ENCODE peak calls at places on chromosomes 3 and 15, in seven cellular contexts. J is GM23338, U is endothelial cell of umbilical vein, N is Panc1, G is K562, D is breast epithelium, R is HL-60. W is an unnamed sample.

GRCh38 chr15:71752604-71753289 is 57.6 kb upstream of the NR2E3 start:
- DNase-seq in J (peak), U (peak), N (peak), G (no peak), D (no peak), R (no peak), W (no peak)

GRCh38 chr3:66224220-66224619 is 3.4 kb downstream of the SLC25A26 start:
- DNase-seq in J (no peak), U (no peak), N (no peak), G (no peak), D (no peak), R (no peak), W (no peak)

GRCh38 chr3:126081618-126082333 is 2.1 kb downstream of the SLC41A3 start:
- DNase-seq in J (peak), U (no peak), N (peak), G (peak), D (peak), R (no peak), W (no peak)

GRCh38 chr3:18812316-18812715 is 336.0 kb upstream of the KCNH8 start:
- DNase-seq in J (no peak), U (no peak), N (no peak), G (no peak), D (no peak), R (no peak), W (no peak)

GRCh38 chr15:38853608-38854007 is 289.0 kb upstream of the RASGRP1 start:
- DNase-seq in J (peak), U (no peak), N (no peak), G (no peak), D (no peak), R (no peak), W (no peak)

GRCh38 chr3:85208650-85209049 is 249.9 kb downstream of the CADM2 start:
- DNase-seq in J (no peak), U (no peak), N (no peak), G (no peak), D (no peak), R (no peak), W (no peak)

GRCh38 chr3:106728315-106728821 is 648.9 kb upstream of the CCDC54 start:
- DNase-seq in J (no peak), U (peak), N (peak), G (no peak), D (no peak), R (no peak), W (no peak)

GRCh38 chr3:170634663-170635096 is 48.8 kb upstream of the SLC7A14 start:
- DNase-seq in J (no peak), U (no peak), N (no peak), G (no peak), D (no peak), R (no peak), W (no peak)

GRCh38 chr15:66565731-66566130 is at the start of gene LCTL:
- DNase-seq in J (peak), U (no peak), N (no peak), G (peak), D (no peak), R (no peak), W (no peak)

GRCh38 chr3:187456268-187456667 is 88.1 kb downstream of the RTP4 start:
- DNase-seq in J (no peak), U (no peak), N (no peak), G (no peak), D (no peak), R (no peak), W (no peak)

GRCh38 chr15:20344601-20345400 is 196.8 kb downstream of the GOLGA6L6 start:
- DNase-seq in J (no peak), U (no peak), N (no peak), G (peak), D (peak), R (no peak), W (no peak)

GRCh38 chr3:114586119-114586518 is 292.3 kb downstream of the TIGIT start:
- DNase-seq in J (no peak), U (no peak), N (no peak), G (no peak), D (no peak), R (no peak), W (no peak)

GRCh38 chr3:59563072-59563605 is 513.3 kb upstream of the CFAP20DC start:
- DNase-seq in J (no peak), U (no peak), N (no peak), G (no peak), D (no peak), R (no peak), W (no peak)

GRCh38 chr3:48135773-48136495 is 52.3 kb downstream of the CDC25A start:
- DNase-seq in J (no peak), U (no peak), N (no peak), G (no peak), D (no peak), R (no peak), W (no peak)

GRCh38 chr15:51114437-51115119 is 19.9 kb upstream of the TNFAIP8L3 start:
- DNase-seq in J (no peak), U (peak), N (no peak), G (no peak), D (no peak), R (no peak), W (no peak)

GRCh38 chr3:177589921-177590336 is 392.6 kb upstream of the TBL1XR1 start:
- DNase-seq in J (peak), U (peak), N (peak), G (no peak), D (no peak), R (no peak), W (no peak)

GRCh38 chr15:85625856-85626255 is 168.9 kb downstream of the KLHL25 start:
- DNase-seq in J (no peak), U (no peak), N (no peak), G (no peak), D (no peak), R (no peak), W (no peak)

GRCh38 chr15:52678468-52679231 is 538 bp downstream of the ATOSA start:
- DNase-seq in J (peak), U (peak), N (no peak), G (peak), D (peak), R (peak), W (no peak)

GRCh38 chr3:127213381-127213918 is 20.5 kb downstream of the PRR23E start:
- DNase-seq in J (no peak), U (no peak), N (no peak), G (no peak), D (no peak), R (no peak), W (no peak)

GRCh38 chr15:42577514-42578031 is 2.2 kb downstream of the STARD9 start:
- DNase-seq in J (no peak), U (no peak), N (no peak), G (no peak), D (no peak), R (no peak), W (no peak)

GRCh38 chr15:91456251-91456718 is 356.2 kb downstream of the SV2B start:
- DNase-seq in J (no peak), U (no peak), N (no peak), G (no peak), D (no peak), R (no peak), W (no peak)

GRCh38 chr15:90709278-90709677 is 7.9 kb upstream of the BLM start:
- DNase-seq in J (no peak), U (no peak), N (no peak), G (no peak), D (no peak), R (no peak), W (no peak)

GRCh38 chr3:71562938-71563337 is 20.6 kb downstream of the FOXP1 start:
- DNase-seq in J (no peak), U (no peak), N (no peak), G (no peak), D (no peak), R (no peak), W (no peak)

GRCh38 chr3:151146071-151146730 is 56.8 kb downstream of the GPR171 start:
- DNase-seq in J (peak), U (peak), N (peak), G (peak), D (peak), R (peak), W (peak)

GRCh38 chr3:197490098-197490497 is 65.7 kb downstream of the BDH1 start:
- DNase-seq in J (no peak), U (peak), N (no peak), G (no peak), D (no peak), R (no peak), W (no peak)

DNA sequence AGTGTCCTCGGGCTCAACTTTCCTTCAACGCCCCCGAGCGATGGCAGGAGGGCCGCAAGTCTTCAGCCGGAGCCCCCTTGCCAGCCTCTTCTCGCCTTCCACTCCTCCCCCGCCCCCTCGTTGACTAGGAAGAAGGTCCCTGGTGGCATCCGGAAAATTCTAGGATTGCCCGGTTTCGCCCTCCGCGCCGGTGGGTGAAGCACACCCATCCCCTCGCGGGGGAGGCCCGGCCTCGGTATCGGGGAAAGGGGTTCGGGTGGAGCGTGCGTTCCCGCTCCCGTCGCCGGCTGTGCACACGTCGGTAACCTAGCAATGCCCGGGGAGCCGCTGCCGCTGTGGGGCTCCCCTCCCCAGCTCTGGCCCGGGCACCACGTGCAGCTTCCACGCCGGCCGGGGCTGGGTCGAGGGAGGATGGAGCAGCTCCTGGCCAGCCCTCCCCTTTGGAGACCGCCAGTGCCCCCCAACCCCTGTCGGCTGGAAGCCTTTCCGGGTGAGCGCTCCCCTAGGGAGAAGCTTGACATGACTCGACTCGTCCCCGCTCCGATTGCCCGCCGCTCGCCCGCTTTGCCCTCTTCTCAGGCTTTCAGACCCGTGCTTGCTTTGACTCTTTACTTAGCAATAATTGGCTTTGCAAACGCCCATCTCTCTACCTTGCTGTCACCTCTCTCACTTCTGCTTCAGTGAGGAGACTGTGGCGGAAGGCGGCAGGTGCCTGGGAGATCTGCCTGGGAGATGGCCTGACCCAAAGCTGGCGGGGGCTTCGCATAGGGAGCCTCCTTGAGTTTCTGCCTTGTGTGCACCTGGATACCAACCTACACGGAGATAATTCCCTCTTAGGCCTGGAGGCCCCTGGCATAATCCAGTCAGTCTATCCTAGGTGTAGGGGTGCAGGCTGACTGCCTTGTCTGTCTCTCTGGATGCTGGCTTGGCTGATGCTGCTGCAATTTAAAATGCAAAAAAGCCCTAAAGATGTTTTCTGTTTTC is 1.4 kb downstream of the CACNA1D start:
- DNase-seq in J (peak), U (no peak), N (no peak), G (no peak), D (no peak), R (no peak), W (no peak)
- H3K4me3 ChIP-seq in J (peak), U (no peak), N (peak), G (no peak), D (peak), R (no peak), W (no peak)

GRCh38 chr15:24880663-24881062 is 74.1 kb upstream of the SNRPN start:
- DNase-seq in J (no peak), U (no peak), N (no peak), G (no peak), D (no peak), R (no peak), W (no peak)

GRCh38 chr15:24877174-24877573 is 77.6 kb upstream of the SNRPN start:
- DNase-seq in J (peak), U (no peak), N (no peak), G (no peak), D (no peak), R (no peak), W (no peak)

GRCh38 chr15:24879492-24879891 is 75.3 kb upstream of the SNRPN start:
- DNase-seq in J (no peak), U (no peak), N (no peak), G (no peak), D (no peak), R (no peak), W (no peak)

DNA sequence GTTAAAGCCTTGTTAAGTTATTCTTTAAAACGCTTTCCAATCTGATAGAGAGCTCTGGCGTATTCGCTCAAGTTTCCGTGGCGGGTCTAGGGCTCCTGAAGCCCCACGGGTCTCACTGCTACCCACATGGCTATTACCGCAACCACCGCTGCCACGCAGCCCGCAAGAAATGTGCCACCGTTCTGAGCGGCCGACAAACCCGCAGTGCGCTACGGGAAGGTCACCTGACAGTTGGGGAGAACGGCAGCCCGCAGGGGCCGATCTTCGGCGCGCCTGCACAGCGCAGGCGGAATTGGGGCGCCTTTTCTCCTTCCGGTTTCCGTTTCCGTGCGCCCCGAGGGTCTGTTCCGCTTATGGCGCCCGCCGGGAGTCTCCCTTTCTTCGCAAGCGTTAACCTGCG is 76.6 kb upstream of the SNRPN start:
- DNase-seq in J (peak), U (peak), N (no peak), G (no peak), D (peak), R (no peak), W (no peak)
- TF ChIP-seq POLR2AphosphoS5 in J (no peak), U (no peak), N (no peak), G (no peak), D (no peak), R (no peak), W (no peak)

GRCh38 chr3:42654331-42655201 is 1.1 kb downstream of the ZBTB47 start:
- DNase-seq in J (peak), U (peak), N (no peak), G (peak), D (peak), R (no peak), W (no peak)

GRCh38 chr3:42653560-42654330 is at the start of gene ZBTB47:
- DNase-seq in J (peak), U (peak), N (no peak), G (no peak), D (peak), R (peak), W (no peak)

GRCh38 chr3:42655980-42656679 is 2.6 kb downstream of the ZBTB47 start:
- DNase-seq in J (peak), U (peak), N (no peak), G (peak), D (no peak), R (no peak), W (no peak)

GRCh38 chr3:42656680-42657610 is 3.4 kb downstream of the ZBTB47 start:
- DNase-seq in J (no peak), U (no peak), N (no peak), G (no peak), D (no peak), R (no peak), W (no peak)

DNA sequence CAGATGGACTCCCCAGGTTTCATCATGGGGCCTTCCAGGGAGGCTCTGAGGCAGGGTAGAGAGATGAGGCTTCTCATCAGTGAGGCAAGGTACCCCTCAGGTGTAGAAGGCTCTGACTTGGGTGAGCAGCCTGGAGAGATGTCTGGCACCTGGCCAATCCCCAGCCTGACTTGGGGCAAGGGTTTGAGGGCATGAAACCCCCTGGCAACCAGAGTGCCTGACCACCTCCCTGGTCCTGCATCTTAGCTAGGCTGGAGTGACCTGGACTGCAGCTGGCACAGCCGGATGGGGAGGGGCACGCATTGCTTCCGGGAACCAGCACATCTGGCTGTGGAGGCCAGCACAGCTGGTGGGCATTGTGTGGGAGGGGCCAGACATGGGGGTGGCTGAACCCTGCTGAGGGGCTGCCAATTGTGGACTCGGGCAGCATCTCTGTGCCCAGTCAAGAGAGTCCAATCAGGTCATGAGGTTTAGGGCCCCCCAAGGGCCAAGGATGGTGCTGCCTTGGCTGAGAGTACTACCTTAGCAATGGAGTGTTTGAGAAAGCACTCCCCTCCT is 1.9 kb downstream of the ZBTB47 start:
- DNase-seq in J (peak), U (peak), N (no peak), G (no peak), D (peak), R (no peak), W (no peak)
- H3K4me3 ChIP-seq in J (peak), U (peak), N (peak), G (peak), D (peak), R (no peak), W (peak)

DNA sequence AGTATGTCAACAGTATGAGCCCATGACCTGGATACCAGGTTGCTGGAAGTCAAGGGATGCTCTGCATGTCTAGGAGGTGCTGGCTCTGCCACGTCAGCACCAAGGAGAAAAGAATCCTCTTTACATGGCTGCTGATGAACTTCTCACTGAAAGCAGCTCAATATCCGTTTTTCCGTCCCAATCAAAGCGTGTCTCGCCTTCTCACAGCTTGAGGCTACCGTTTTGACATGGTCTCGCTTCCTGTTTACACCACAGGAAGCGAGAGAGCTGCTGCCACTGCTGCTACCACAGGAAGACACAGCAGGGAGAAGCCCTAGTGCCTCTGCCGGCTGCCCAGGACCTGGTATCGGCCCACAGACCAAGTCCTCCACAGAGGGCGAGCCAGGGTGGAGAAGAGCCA is 27.3 kb downstream of the STARD5 start:
- DNase-seq in J (no peak), U (peak), N (no peak), G (no peak), D (no peak), R (peak), W (no peak)
- TF ChIP-seq POLR2AphosphoS5 in J (no peak), U (no peak), N (no peak), G (no peak), D (peak), R (peak), W (no peak)

W was measured in SK-N-MC.